ENCODE peak calls at places on chromosome 15, in eight cellular contexts. One of them, this sample, is unnamed. For H3K4me1, the result is how much of the 10 kb centered on the place peaks cover.

GRCh38 chr15:62058327-62059028 is 1.8 kb downstream of the VPS13C start:
- DNase-seq in neural progenitor cell: no peak
- DNase-seq in OCI-LY7: no peak
- DNase-seq in GM23338: no peak
- DNase-seq in SK-N-SH: no peak
- DNase-seq in hepatocyte: no peak
- DNase-seq in HCT116: no peak
- DNase-seq in PC-3: no peak
- DNase-seq in this sample: no peak

GRCh38 chr15:56411122-56411749 is 46.0 kb downstream of the TEX9 start:
- DNase-seq in HCT116: no peak
- DNase-seq in SK-N-SH: no peak
- DNase-seq in PC-3: no peak
- DNase-seq in hepatocyte: no peak
- DNase-seq in GM23338: peak
- DNase-seq in OCI-LY7: no peak
- DNase-seq in neural progenitor cell: no peak
- DNase-seq in this sample: no peak

GRCh38 chr15:82177291-82178010 is 85.1 kb downstream of the EFL1 start:
- DNase-seq in OCI-LY7: no peak
- DNase-seq in neural progenitor cell: no peak
- DNase-seq in hepatocyte: no peak
- DNase-seq in GM23338: no peak
- DNase-seq in PC-3: peak
- DNase-seq in HCT116: no peak
- DNase-seq in SK-N-SH: no peak
- DNase-seq in this sample: peak

GRCh38 chr15:58923284-58923683 is 10.2 kb downstream of the SLTM start:
- DNase-seq in hepatocyte: no peak
- DNase-seq in OCI-LY7: no peak
- DNase-seq in HCT116: no peak
- DNase-seq in GM23338: no peak
- DNase-seq in SK-N-SH: no peak
- DNase-seq in PC-3: no peak
- DNase-seq in neural progenitor cell: no peak
- DNase-seq in this sample: no peak

GRCh38 chr15:73380661-73381060 is 11.9 kb upstream of the HCN4 start:
- DNase-seq in PC-3: no peak
- DNase-seq in hepatocyte: no peak
- DNase-seq in GM23338: no peak
- DNase-seq in HCT116: no peak
- DNase-seq in OCI-LY7: no peak
- DNase-seq in SK-N-SH: no peak
- DNase-seq in neural progenitor cell: no peak
- DNase-seq in this sample: no peak

GRCh38 chr15:76930831-76931396 is 635 bp upstream of the RCN2 start:
- DNase-seq in HCT116: no peak
- DNase-seq in OCI-LY7: peak
- DNase-seq in PC-3: no peak
- DNase-seq in hepatocyte: no peak
- DNase-seq in GM23338: no peak
- DNase-seq in neural progenitor cell: no peak
- DNase-seq in SK-N-SH: no peak
- DNase-seq in this sample: no peak

GRCh38 chr15:73599934-73600333 is 33.3 kb downstream of the NPTN start:
- DNase-seq in PC-3: peak
- DNase-seq in SK-N-SH: no peak
- DNase-seq in GM23338: no peak
- DNase-seq in HCT116: peak
- DNase-seq in OCI-LY7: no peak
- DNase-seq in hepatocyte: no peak
- DNase-seq in neural progenitor cell: no peak
- DNase-seq in this sample: peak

GRCh38 chr15:53589526-53590057 is 169.9 kb downstream of the WDR72 start:
- DNase-seq in GM23338: no peak
- DNase-seq in PC-3: no peak
- DNase-seq in OCI-LY7: no peak
- DNase-seq in HCT116: no peak
- DNase-seq in SK-N-SH: no peak
- DNase-seq in hepatocyte: no peak
- DNase-seq in neural progenitor cell: no peak
- DNase-seq in this sample: no peak

GRCh38 chr15:100328796-100329195 is 13.0 kb downstream of the ADAMTS17 start:
- DNase-seq in SK-N-SH: no peak
- DNase-seq in OCI-LY7: peak
- DNase-seq in neural progenitor cell: no peak
- DNase-seq in hepatocyte: no peak
- DNase-seq in HCT116: no peak
- DNase-seq in PC-3: no peak
- DNase-seq in GM23338: no peak
- DNase-seq in this sample: no peak

GRCh38 chr15:35170216-35170615 is 85.1 kb upstream of the NANOGP8 start:
- DNase-seq in OCI-LY7: no peak
- DNase-seq in neural progenitor cell: no peak
- DNase-seq in PC-3: peak
- DNase-seq in SK-N-SH: no peak
- DNase-seq in hepatocyte: no peak
- DNase-seq in GM23338: no peak
- DNase-seq in HCT116: no peak
- DNase-seq in this sample: peak

GRCh38 chr15:67097893-67098740 is 32.7 kb downstream of the SMAD3 start:
- DNase-seq in SK-N-SH: no peak
- DNase-seq in GM23338: no peak
- DNase-seq in OCI-LY7: no peak
- DNase-seq in HCT116: no peak
- DNase-seq in neural progenitor cell: no peak
- DNase-seq in PC-3: no peak
- DNase-seq in hepatocyte: no peak
- DNase-seq in this sample: peak

GRCh38 chr15:91627473-91628309 is 225.8 kb upstream of the SLCO3A1 start:
- DNase-seq in SK-N-SH: peak
- DNase-seq in PC-3: no peak
- DNase-seq in GM23338: no peak
- DNase-seq in hepatocyte: peak
- DNase-seq in neural progenitor cell: no peak
- DNase-seq in OCI-LY7: no peak
- DNase-seq in HCT116: no peak
- DNase-seq in this sample: peak

GRCh38 chr15:76987896-76988860 is 6.7 kb upstream of the PSTPIP1 start:
- DNase-seq in OCI-LY7: peak
- DNase-seq in PC-3: no peak
- DNase-seq in GM23338: no peak
- DNase-seq in hepatocyte: no peak
- DNase-seq in HCT116: no peak
- DNase-seq in SK-N-SH: no peak
- DNase-seq in neural progenitor cell: no peak
- DNase-seq in this sample: no peak

GRCh38 chr15:78672285-78673003 is 31.4 kb upstream of the CHRNB4 start:
- DNase-seq in HCT116: no peak
- DNase-seq in PC-3: no peak
- DNase-seq in OCI-LY7: no peak
- DNase-seq in SK-N-SH: no peak
- DNase-seq in hepatocyte: no peak
- DNase-seq in neural progenitor cell: no peak
- DNase-seq in GM23338: no peak
- DNase-seq in this sample: no peak

GRCh38 chr15:68666120-68666811 is 87.5 kb downstream of the CORO2B start:
- DNase-seq in hepatocyte: no peak
- DNase-seq in OCI-LY7: peak
- DNase-seq in neural progenitor cell: peak
- DNase-seq in GM23338: peak
- DNase-seq in HCT116: no peak
- DNase-seq in SK-N-SH: no peak
- DNase-seq in PC-3: no peak
- DNase-seq in this sample: no peak

GRCh38 chr15:101003076-101003475 is 83.9 kb downstream of the LRRK1 start:
- DNase-seq in hepatocyte: no peak
- DNase-seq in PC-3: no peak
- DNase-seq in GM23338: no peak
- DNase-seq in OCI-LY7: no peak
- DNase-seq in SK-N-SH: no peak
- DNase-seq in HCT116: no peak
- DNase-seq in neural progenitor cell: no peak
- DNase-seq in this sample: no peak

GRCh38 chr15:70763950-70764730 is 782 bp upstream of the UACA start:
- DNase-seq in GM23338: peak
- DNase-seq in SK-N-SH: no peak
- DNase-seq in hepatocyte: peak
- DNase-seq in OCI-LY7: no peak
- DNase-seq in HCT116: no peak
- DNase-seq in neural progenitor cell: peak
- DNase-seq in PC-3: no peak
- DNase-seq in this sample: no peak

GRCh38 chr15:40330368-40330836 is 6.9 kb downstream of the INAFM2 start:
- DNase-seq in OCI-LY7: no peak
- DNase-seq in neural progenitor cell: no peak
- DNase-seq in hepatocyte: no peak
- DNase-seq in GM23338: no peak
- DNase-seq in PC-3: peak
- DNase-seq in HCT116: no peak
- DNase-seq in SK-N-SH: no peak
- DNase-seq in this sample: peak

GRCh38 chr15:52013151-52013791 is 5.7 kb upstream of the MAPK6 start:
- DNase-seq in neural progenitor cell: no peak
- DNase-seq in OCI-LY7: no peak
- DNase-seq in PC-3: peak
- DNase-seq in GM23338: no peak
- DNase-seq in SK-N-SH: no peak
- DNase-seq in hepatocyte: no peak
- DNase-seq in HCT116: no peak
- DNase-seq in this sample: peak

GRCh38 chr15:42091753-42092665 is 2.4 kb downstream of the PLA2G4D start:
- DNase-seq in neural progenitor cell: peak
- DNase-seq in HCT116: peak
- DNase-seq in SK-N-SH: no peak
- DNase-seq in hepatocyte: no peak
- DNase-seq in OCI-LY7: no peak
- DNase-seq in PC-3: peak
- DNase-seq in GM23338: peak
- DNase-seq in this sample: peak

GRCh38 chr15:84082739-84083138 is 152.8 kb upstream of the GOLGA6L4 start:
- DNase-seq in hepatocyte: no peak
- DNase-seq in GM23338: no peak
- DNase-seq in neural progenitor cell: no peak
- DNase-seq in HCT116: no peak
- DNase-seq in SK-N-SH: no peak
- DNase-seq in PC-3: peak
- DNase-seq in OCI-LY7: no peak
- DNase-seq in this sample: no peak

GRCh38 chr15:78415284-78415683 is 22.7 kb upstream of the IREB2 start:
- DNase-seq in neural progenitor cell: peak
- DNase-seq in SK-N-SH: no peak
- DNase-seq in PC-3: peak
- DNase-seq in GM23338: peak
- DNase-seq in hepatocyte: peak
- DNase-seq in OCI-LY7: no peak
- DNase-seq in HCT116: peak
- DNase-seq in this sample: peak

GRCh38 chr15:98713585-98714001 is 65.3 kb downstream of the IGF1R start:
- DNase-seq in hepatocyte: no peak
- DNase-seq in PC-3: peak
- DNase-seq in SK-N-SH: no peak
- DNase-seq in GM23338: peak
- DNase-seq in neural progenitor cell: no peak
- DNase-seq in HCT116: no peak
- DNase-seq in OCI-LY7: peak
- DNase-seq in this sample: peak

GRCh38 chr15:77144492-77145070 is 73.7 kb upstream of the TSPAN3 start:
- DNase-seq in OCI-LY7: no peak
- DNase-seq in neural progenitor cell: no peak
- DNase-seq in GM23338: peak
- DNase-seq in PC-3: peak
- DNase-seq in hepatocyte: peak
- DNase-seq in SK-N-SH: no peak
- DNase-seq in HCT116: no peak
- DNase-seq in this sample: peak

GRCh38 chr15:93001156-93001555 is 87.9 kb downstream of the RGMA start:
- DNase-seq in GM23338: no peak
- DNase-seq in hepatocyte: no peak
- DNase-seq in OCI-LY7: no peak
- DNase-seq in HCT116: no peak
- DNase-seq in neural progenitor cell: no peak
- DNase-seq in PC-3: no peak
- DNase-seq in SK-N-SH: no peak
- DNase-seq in this sample: no peak

GRCh38 chr15:96160269-96160668 is 170.2 kb upstream of the NR2F2 start:
- DNase-seq in PC-3: no peak
- DNase-seq in HCT116: no peak
- DNase-seq in SK-N-SH: no peak
- DNase-seq in neural progenitor cell: no peak
- DNase-seq in OCI-LY7: no peak
- DNase-seq in hepatocyte: peak
- DNase-seq in GM23338: no peak
- DNase-seq in this sample: peak

GRCh38 chr15:65263313-65263712 is 23.4 kb downstream of the PARP16 start:
- DNase-seq in SK-N-SH: no peak
- DNase-seq in GM23338: no peak
- DNase-seq in hepatocyte: no peak
- DNase-seq in neural progenitor cell: no peak
- DNase-seq in OCI-LY7: no peak
- DNase-seq in PC-3: no peak
- DNase-seq in HCT116: no peak
- DNase-seq in this sample: no peak

GRCh38 chr15:94844533-94845390 is 613.4 kb downstream of the MCTP2 start:
- DNase-seq in SK-N-SH: peak
- DNase-seq in HCT116: no peak
- DNase-seq in PC-3: no peak
- DNase-seq in OCI-LY7: no peak
- DNase-seq in GM23338: peak
- DNase-seq in neural progenitor cell: peak
- DNase-seq in hepatocyte: peak
- DNase-seq in this sample: peak
- TF ChIP-seq EZH2phosphoT487 in SK-N-SH: no peak
- TF ChIP-seq EZH2phosphoT487 in HCT116: no peak
- TF ChIP-seq EZH2phosphoT487 in PC-3: no peak
- TF ChIP-seq EZH2phosphoT487 in OCI-LY7: no peak
- TF ChIP-seq EZH2phosphoT487 in GM23338: no peak
- TF ChIP-seq EZH2phosphoT487 in neural progenitor cell: no peak
- TF ChIP-seq EZH2phosphoT487 in hepatocyte: no peak
- TF ChIP-seq EZH2phosphoT487 in this sample: no peak

GRCh38 chr15:80404057-80404718 is at the start of gene ARNT2:
- DNase-seq in SK-N-SH: peak
- DNase-seq in hepatocyte: peak
- DNase-seq in HCT116: no peak
- DNase-seq in OCI-LY7: no peak
- DNase-seq in GM23338: peak
- DNase-seq in PC-3: no peak
- DNase-seq in neural progenitor cell: peak
- DNase-seq in this sample: peak
- H3K4me3 ChIP-seq in SK-N-SH: peak
- H3K4me3 ChIP-seq in hepatocyte: peak
- H3K4me3 ChIP-seq in HCT116: peak
- H3K4me3 ChIP-seq in OCI-LY7: no peak
- H3K4me3 ChIP-seq in GM23338: peak
- H3K4me3 ChIP-seq in PC-3: no peak
- H3K4me3 ChIP-seq in neural progenitor cell: peak
- H3K4me3 ChIP-seq in this sample: peak

GRCh38 chr15:89091667-89092220 is 3.5 kb downstream of the ABHD2 start:
- DNase-seq in hepatocyte: no peak
- DNase-seq in neural progenitor cell: no peak
- DNase-seq in OCI-LY7: no peak
- DNase-seq in SK-N-SH: no peak
- DNase-seq in GM23338: no peak
- DNase-seq in HCT116: no peak
- DNase-seq in PC-3: no peak
- DNase-seq in this sample: no peak
- H3K4me1 ChIP-seq in hepatocyte: under half
- H3K4me1 ChIP-seq in neural progenitor cell: under half
- H3K4me1 ChIP-seq in OCI-LY7: under half
- H3K4me1 ChIP-seq in SK-N-SH: half or more
- H3K4me1 ChIP-seq in GM23338: under half
- H3K4me1 ChIP-seq in HCT116: under half
- H3K4me1 ChIP-seq in PC-3: half or more
- H3K4me1 ChIP-seq in this sample: under half

GRCh38 chr15:33126559-33127290 is 67.8 kb downstream of the FMN1 start:
- DNase-seq in SK-N-SH: peak
- DNase-seq in OCI-LY7: peak
- DNase-seq in neural progenitor cell: peak
- DNase-seq in HCT116: peak
- DNase-seq in PC-3: peak
- DNase-seq in hepatocyte: peak
- DNase-seq in GM23338: peak
- DNase-seq in this sample: peak
- TF ChIP-seq EZH2phosphoT487 in SK-N-SH: no peak
- TF ChIP-seq EZH2phosphoT487 in OCI-LY7: no peak
- TF ChIP-seq EZH2phosphoT487 in neural progenitor cell: no peak
- TF ChIP-seq EZH2phosphoT487 in HCT116: no peak
- TF ChIP-seq EZH2phosphoT487 in PC-3: no peak
- TF ChIP-seq EZH2phosphoT487 in hepatocyte: no peak
- TF ChIP-seq EZH2phosphoT487 in GM23338: no peak
- TF ChIP-seq EZH2phosphoT487 in this sample: no peak

This sample was measured in GM23248.